ENCODE peak calls at places on chromosomes 3 and 15, in seven cellular contexts. X, K, F, V, J, E and C are unnamed samples.

GRCh38 chr15:70802629-70803028 is 39.3 kb upstream of the UACA start:
- DNase-seq in X (no peak), K (peak; percentile 91), F (no peak), V (no peak), J (no peak), E (peak; percentile 88), C (no peak)

GRCh38 chr3:32460031-32460749 is 42.5 kb downstream of the CMTM6 start:
- DNase-seq in X (peak; percentile 83), K (no peak), F (peak; percentile 60), V (peak; percentile 97), J (no peak), E (no peak), C (peak; percentile 91)

GRCh38 chr15:41955807-41956525 is 16.4 kb downstream of the EHD4 start:
- DNase-seq in X (no peak), K (no peak), F (no peak), V (peak; percentile 82), J (peak; percentile 30), E (no peak), C (peak; percentile 52)

GRCh38 chr3:129942296-129942695 is 32.2 kb upstream of the TRH start:
- DNase-seq in X (peak; percentile 79), K (peak; percentile 49), F (peak; percentile 75), V (peak; percentile 90), J (peak; percentile 81), E (peak; percentile 66), C (peak; percentile 87)

GRCh38 chr3:123527046-123527445 is 57.8 kb downstream of the HACD2 start:
- DNase-seq in X (no peak), K (no peak), F (no peak), V (no peak), J (no peak), E (no peak), C (no peak)

GRCh38 chr3:169744332-169745054 is 20.4 kb downstream of the TERC start:
- DNase-seq in X (peak; percentile 31), K (peak; percentile 22), F (no peak), V (peak; percentile 38), J (peak; percentile 31), E (no peak), C (no peak)

GRCh38 chr3:64971584-64971983 is 283.8 kb upstream of the ADAMTS9 start:
- DNase-seq in X (no peak), K (no peak), F (no peak), V (no peak), J (no peak), E (peak; percentile 48), C (no peak)

GRCh38 chr3:121918779-121919483 is 24.7 kb downstream of the SLC15A2 start:
- DNase-seq in X (no peak), K (peak; percentile 74), F (no peak), V (no peak), J (no peak), E (no peak), C (no peak)

GRCh38 chr3:65575376-65575840 is 463.3 kb downstream of the MAGI1 start:
- DNase-seq in X (no peak), K (peak; percentile 98), F (no peak), V (no peak), J (peak; percentile 5), E (peak; percentile 65), C (no peak)

GRCh38 chr3:14885307-14885706 is 62.1 kb upstream of the NR2C2 start:
- DNase-seq in X (no peak), K (no peak), F (no peak), V (no peak), J (peak; percentile 93), E (no peak), C (no peak)

GRCh38 chr3:185717627-185718330 is 107.1 kb downstream of the IGF2BP2 start:
- DNase-seq in X (no peak), K (no peak), F (no peak), V (no peak), J (peak; percentile 6), E (no peak), C (no peak)

GRCh38 chr3:193176690-193177089 is 64.3 kb upstream of the PLAAT1 start:
- DNase-seq in X (no peak), K (no peak), F (no peak), V (no peak), J (no peak), E (no peak), C (no peak)

GRCh38 chr3:104785966-104786365 is 580.7 kb upstream of the ALCAM start:
- DNase-seq in X (no peak), K (peak; percentile 43), F (no peak), V (no peak), J (no peak), E (peak; percentile 43), C (no peak)

GRCh38 chr3:187196573-187197094 is 652 bp upstream of the RTP1 start:
- DNase-seq in X (no peak), K (no peak), F (no peak), V (no peak), J (peak; percentile 52), E (no peak), C (no peak)

GRCh38 chr3:70516081-70516480 is 203.6 kb upstream of the MDFIC2 start:
- DNase-seq in X (no peak), K (no peak), F (no peak), V (no peak), J (no peak), E (no peak), C (no peak)

GRCh38 chr3:70244422-70244821 is 68.0 kb downstream of the MDFIC2 start:
- DNase-seq in X (no peak), K (no peak), F (no peak), V (no peak), J (no peak), E (no peak), C (no peak)

GRCh38 chr3:182713743-182714517 is 79.4 kb upstream of the ATP11B start:
- DNase-seq in X (no peak), K (peak; percentile 79), F (no peak), V (peak; percentile 88), J (peak; percentile 84), E (peak; percentile 73), C (no peak)

GRCh38 chr3:101807884-101808283 is 28.9 kb downstream of the NXPE3 start:
- DNase-seq in X (no peak), K (no peak), F (no peak), V (no peak), J (no peak), E (no peak), C (no peak)

GRCh38 chr3:27449530-27450150 is 34.5 kb downstream of the SLC4A7 start:
- DNase-seq in X (no peak), K (no peak), F (no peak), V (no peak), J (no peak), E (no peak), C (no peak)

DNA sequence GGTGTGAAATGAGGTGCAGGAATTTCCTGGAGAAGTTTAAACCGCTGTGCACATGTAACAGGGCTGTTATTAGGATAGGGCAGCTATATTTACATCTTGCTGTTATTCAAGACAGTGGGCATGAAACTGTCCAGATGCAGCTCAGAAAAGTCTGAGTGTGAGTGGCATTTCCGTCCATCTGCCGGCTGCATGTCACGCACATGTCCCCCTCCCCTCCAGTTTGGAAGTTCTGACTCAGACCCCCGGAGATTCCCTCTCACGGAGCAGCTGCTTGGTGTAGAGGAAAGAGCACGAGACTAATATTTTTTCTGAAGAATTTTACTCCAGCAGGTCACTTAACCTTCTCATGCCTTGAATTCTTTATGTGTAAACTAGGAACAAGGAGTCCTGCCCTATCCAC is 69.8 kb downstream of the FEM1B start:
- DNase-seq in X (no peak), K (peak; percentile 90), F (no peak), V (no peak), J (peak; percentile 27), E (peak; percentile 96), C (no peak)
- H3K23ac ChIP-seq in X (no peak overlapping the region), K (peak overlapping the region; percentile 91), F (no peak overlapping the region), V (no peak overlapping the region), J (no peak overlapping the region), E (no peak overlapping the region), C (no peak overlapping the region)

DNA sequence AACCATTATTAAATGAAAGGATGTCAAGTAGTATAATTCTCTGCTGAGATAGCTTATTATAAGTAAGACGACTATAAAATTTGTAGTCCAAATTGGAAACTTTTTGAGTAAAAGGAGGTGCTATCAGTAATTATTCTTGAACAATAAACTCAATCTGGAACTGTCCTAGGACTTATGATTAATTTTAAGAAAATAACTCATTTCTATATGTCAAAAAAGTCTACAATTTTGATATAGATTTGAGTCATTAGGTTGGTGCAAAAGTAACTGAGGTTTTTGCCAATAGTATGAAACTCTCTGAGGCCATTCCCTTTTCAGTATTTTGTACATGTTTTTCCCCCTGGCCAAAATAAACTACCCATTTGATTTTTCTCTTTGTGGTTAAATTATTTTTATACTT is 41.0 kb downstream of the LEKR1 start:
- DNase-seq in X (no peak), K (no peak), F (no peak), V (no peak), J (no peak), E (no peak), C (no peak)
- H2BK5ac ChIP-seq in X (no peak overlapping the region), K (no peak overlapping the region), F (no peak overlapping the region), V (no peak overlapping the region), J (no peak overlapping the region), E (no peak overlapping the region), C (no peak overlapping the region)

GRCh38 chr15:60871152-60871551 is 357.9 kb downstream of the RORA start:
- DNase-seq in X (no peak), K (no peak), F (no peak), V (no peak), J (no peak), E (no peak), C (no peak)
- H3K23ac ChIP-seq in X (no peak overlapping the region), K (no peak overlapping the region), F (no peak overlapping the region), V (no peak overlapping the region), J (no peak overlapping the region), E (no peak overlapping the region), C (no peak overlapping the region)

GRCh38 chr15:66570327-66570726 is 4.5 kb upstream of the LCTL start:
- DNase-seq in X (no peak), K (no peak), F (no peak), V (no peak), J (no peak), E (no peak), C (no peak)

GRCh38 chr15:66570842-66571241 is 5.0 kb upstream of the LCTL start:
- DNase-seq in X (no peak), K (no peak), F (no peak), V (no peak), J (no peak), E (no peak), C (no peak)

GRCh38 chr15:66566963-66567531 is 1.2 kb upstream of the LCTL start:
- DNase-seq in X (peak; percentile 78), K (peak; percentile 76), F (peak; percentile 53), V (peak; percentile 92), J (peak; percentile 94), E (peak; percentile 77), C (peak; percentile 91)

GRCh38 chr15:66567897-66568296 is 2.1 kb upstream of the LCTL start:
- DNase-seq in X (no peak), K (no peak), F (no peak), V (no peak), J (no peak), E (no peak), C (no peak)

DNA sequence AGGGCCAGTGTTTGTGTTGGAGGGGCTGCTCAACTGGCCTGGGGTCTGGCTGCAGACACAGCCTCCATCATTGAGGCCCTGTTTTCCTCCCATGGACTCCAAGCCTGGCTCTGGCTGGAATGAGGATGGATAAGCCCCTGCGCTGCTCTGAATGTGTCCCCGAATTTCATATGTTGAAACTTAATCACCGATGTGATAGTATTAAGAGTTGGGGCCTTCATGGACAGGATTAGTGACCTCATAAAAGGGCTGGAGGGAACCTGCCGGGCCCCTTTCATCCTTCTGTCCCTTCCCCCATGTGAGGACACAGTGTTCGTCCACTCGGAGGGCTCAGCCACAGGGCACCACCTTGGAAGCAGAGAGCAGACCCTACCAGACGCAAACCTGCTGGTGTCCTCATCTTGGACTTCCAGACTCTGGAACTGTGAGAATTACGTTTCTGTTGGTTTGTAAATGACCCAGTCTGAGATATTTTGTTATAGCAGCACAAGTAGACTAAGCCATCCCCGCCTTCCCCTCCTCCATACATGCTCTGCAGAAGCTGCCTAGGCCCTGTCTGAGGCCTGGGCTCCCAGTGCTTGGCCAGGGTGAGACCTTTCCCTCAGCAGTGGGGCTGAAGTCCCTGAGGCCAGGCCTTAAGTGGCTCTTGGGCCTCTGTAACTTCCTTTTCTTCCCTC is 3.8 kb upstream of the LCTL start:
- DNase-seq in X (no peak), K (no peak), F (no peak), V (no peak), J (no peak), E (no peak), C (no peak)
- H2BK5ac ChIP-seq in X (peak overlapping the region; percentile 47), K (no peak overlapping the region), F (no peak overlapping the region), V (no peak overlapping the region), J (no peak overlapping the region), E (no peak overlapping the region), C (no peak overlapping the region)